ENCODE peak calls at places on chromosomes 11 and 22, in seven cellular contexts. One of them, this sample, is unnamed. For H3K79me2, the result is how much of the 10 kb centered on the place peaks cover.

GRCh38 chr22:45709004-45709739 is 37.5 kb downstream of the ATXN10 start:
- DNase-seq in neural progenitor cell: no peak
- DNase-seq in hepatocyte: no peak
- DNase-seq in PC-3: peak
- DNase-seq in GM23248: peak
- DNase-seq in HCT116: no peak
- DNase-seq in MM.1S: no peak
- DNase-seq in this sample: no peak

GRCh38 chr11:119093951-119094815 is 7.5 kb downstream of the DPAGT1 start:
- DNase-seq in neural progenitor cell: peak
- DNase-seq in hepatocyte: peak
- DNase-seq in HCT116: no peak
- DNase-seq in GM23248: peak
- DNase-seq in PC-3: peak
- DNase-seq in MM.1S: no peak
- DNase-seq in this sample: peak

GRCh38 chr11:107549253-107549953 is 16.1 kb downstream of the ALKBH8 start:
- DNase-seq in PC-3: peak
- DNase-seq in GM23248: peak
- DNase-seq in hepatocyte: peak
- DNase-seq in MM.1S: peak
- DNase-seq in HCT116: no peak
- DNase-seq in neural progenitor cell: peak
- DNase-seq in this sample: peak

GRCh38 chr11:72144807-72145565 is 9.5 kb downstream of the FOLR3 start:
- DNase-seq in MM.1S: no peak
- DNase-seq in hepatocyte: no peak
- DNase-seq in PC-3: peak
- DNase-seq in HCT116: no peak
- DNase-seq in GM23248: peak
- DNase-seq in neural progenitor cell: no peak
- DNase-seq in this sample: no peak

GRCh38 chr22:44247346-44247745 is 65.4 kb downstream of the SHISAL1 start:
- DNase-seq in HCT116: no peak
- DNase-seq in GM23248: no peak
- DNase-seq in hepatocyte: no peak
- DNase-seq in MM.1S: no peak
- DNase-seq in neural progenitor cell: no peak
- DNase-seq in PC-3: no peak
- DNase-seq in this sample: no peak

GRCh38 chr11:8094656-8095055 is 13.6 kb downstream of the TUB start:
- DNase-seq in HCT116: no peak
- DNase-seq in MM.1S: no peak
- DNase-seq in GM23248: no peak
- DNase-seq in PC-3: no peak
- DNase-seq in hepatocyte: no peak
- DNase-seq in neural progenitor cell: no peak
- DNase-seq in this sample: no peak

GRCh38 chr11:66048525-66049313 is at the start of gene GAL3ST3:
- DNase-seq in MM.1S: no peak
- DNase-seq in HCT116: no peak
- DNase-seq in neural progenitor cell: peak
- DNase-seq in GM23248: no peak
- DNase-seq in hepatocyte: peak
- DNase-seq in PC-3: no peak
- DNase-seq in this sample: peak

GRCh38 chr11:66361502-66361941 is 10.0 kb downstream of the SLC29A2 start:
- DNase-seq in neural progenitor cell: no peak
- DNase-seq in HCT116: no peak
- DNase-seq in PC-3: no peak
- DNase-seq in GM23248: no peak
- DNase-seq in hepatocyte: peak
- DNase-seq in MM.1S: no peak
- DNase-seq in this sample: no peak

GRCh38 chr11:19368726-19369364 is 128.1 kb upstream of the E2F8 start:
- DNase-seq in HCT116: no peak
- DNase-seq in MM.1S: no peak
- DNase-seq in GM23248: peak
- DNase-seq in hepatocyte: no peak
- DNase-seq in neural progenitor cell: no peak
- DNase-seq in PC-3: no peak
- DNase-seq in this sample: no peak

GRCh38 chr11:61023086-61024035 is 51.9 kb downstream of the CD6 start:
- DNase-seq in neural progenitor cell: no peak
- DNase-seq in MM.1S: no peak
- DNase-seq in GM23248: no peak
- DNase-seq in HCT116: no peak
- DNase-seq in PC-3: no peak
- DNase-seq in hepatocyte: no peak
- DNase-seq in this sample: no peak

GRCh38 chr11:22163394-22163797 is 29.5 kb upstream of the ANO5 start:
- DNase-seq in MM.1S: peak
- DNase-seq in HCT116: no peak
- DNase-seq in PC-3: no peak
- DNase-seq in hepatocyte: no peak
- DNase-seq in GM23248: peak
- DNase-seq in neural progenitor cell: no peak
- DNase-seq in this sample: no peak

GRCh38 chr22:27474711-27475547 is 326.6 kb downstream of the MN1 start:
- DNase-seq in GM23248: peak
- DNase-seq in PC-3: peak
- DNase-seq in MM.1S: no peak
- DNase-seq in hepatocyte: peak
- DNase-seq in HCT116: peak
- DNase-seq in neural progenitor cell: no peak
- DNase-seq in this sample: peak

GRCh38 chr22:43970037-43970747 is 14.9 kb downstream of the SAMM50 start:
- DNase-seq in PC-3: no peak
- DNase-seq in neural progenitor cell: no peak
- DNase-seq in GM23248: no peak
- DNase-seq in hepatocyte: peak
- DNase-seq in HCT116: no peak
- DNase-seq in MM.1S: no peak
- DNase-seq in this sample: no peak

GRCh38 chr22:30485362-30485988 is 13.7 kb upstream of the SEC14L3 start:
- DNase-seq in MM.1S: peak
- DNase-seq in HCT116: peak
- DNase-seq in hepatocyte: peak
- DNase-seq in neural progenitor cell: peak
- DNase-seq in PC-3: peak
- DNase-seq in GM23248: peak
- DNase-seq in this sample: peak

GRCh38 chr11:130772266-130773227 is 143.7 kb downstream of the SNX19 start:
- DNase-seq in MM.1S: peak
- DNase-seq in GM23248: peak
- DNase-seq in hepatocyte: peak
- DNase-seq in PC-3: peak
- DNase-seq in neural progenitor cell: no peak
- DNase-seq in HCT116: no peak
- DNase-seq in this sample: no peak

GRCh38 chr22:36088292-36088691 is 59.7 kb upstream of the RBFOX2 start:
- DNase-seq in HCT116: no peak
- DNase-seq in neural progenitor cell: no peak
- DNase-seq in hepatocyte: no peak
- DNase-seq in PC-3: no peak
- DNase-seq in GM23248: no peak
- DNase-seq in MM.1S: no peak
- DNase-seq in this sample: no peak

GRCh38 chr11:16946477-16947282 is 67.5 kb downstream of the PLEKHA7 start:
- DNase-seq in neural progenitor cell: peak
- DNase-seq in hepatocyte: no peak
- DNase-seq in PC-3: no peak
- DNase-seq in MM.1S: peak
- DNase-seq in GM23248: no peak
- DNase-seq in HCT116: no peak
- DNase-seq in this sample: peak

GRCh38 chr11:21866781-21867180 is 326.1 kb upstream of the ANO5 start:
- DNase-seq in PC-3: no peak
- DNase-seq in neural progenitor cell: no peak
- DNase-seq in GM23248: no peak
- DNase-seq in hepatocyte: no peak
- DNase-seq in HCT116: no peak
- DNase-seq in MM.1S: no peak
- DNase-seq in this sample: no peak

GRCh38 chr11:73750238-73750637 is 10.6 kb downstream of the RAB6A start:
- DNase-seq in hepatocyte: no peak
- DNase-seq in MM.1S: no peak
- DNase-seq in GM23248: no peak
- DNase-seq in PC-3: no peak
- DNase-seq in neural progenitor cell: no peak
- DNase-seq in HCT116: no peak
- DNase-seq in this sample: no peak

GRCh38 chr11:117375960-117376359 is 48.3 kb downstream of the CEP164 start:
- DNase-seq in GM23248: no peak
- DNase-seq in neural progenitor cell: no peak
- DNase-seq in HCT116: no peak
- DNase-seq in MM.1S: no peak
- DNase-seq in PC-3: no peak
- DNase-seq in hepatocyte: no peak
- DNase-seq in this sample: no peak

GRCh38 chr11:112666253-112666652 is 295.0 kb upstream of the NCAM1 start:
- DNase-seq in hepatocyte: no peak
- DNase-seq in PC-3: no peak
- DNase-seq in HCT116: no peak
- DNase-seq in GM23248: no peak
- DNase-seq in MM.1S: no peak
- DNase-seq in neural progenitor cell: no peak
- DNase-seq in this sample: no peak

GRCh38 chr11:116312560-116313340 is 460.0 kb downstream of the BUD13 start:
- DNase-seq in HCT116: no peak
- DNase-seq in hepatocyte: peak
- DNase-seq in neural progenitor cell: peak
- DNase-seq in MM.1S: no peak
- DNase-seq in GM23248: peak
- DNase-seq in PC-3: no peak
- DNase-seq in this sample: peak

GRCh38 chr22:40030757-40031092 is 36.0 kb downstream of the FAM83F start:
- DNase-seq in GM23248: no peak
- DNase-seq in HCT116: no peak
- DNase-seq in neural progenitor cell: peak
- DNase-seq in MM.1S: no peak
- DNase-seq in PC-3: no peak
- DNase-seq in hepatocyte: no peak
- DNase-seq in this sample: peak

GRCh38 chr11:67489860-67490726 is 7.3 kb downstream of the AIP start:
- DNase-seq in MM.1S: no peak
- DNase-seq in neural progenitor cell: no peak
- DNase-seq in HCT116: no peak
- DNase-seq in hepatocyte: no peak
- DNase-seq in GM23248: no peak
- DNase-seq in PC-3: no peak
- DNase-seq in this sample: no peak
- TF ChIP-seq EZH2phosphoT487 in MM.1S: no peak
- TF ChIP-seq EZH2phosphoT487 in neural progenitor cell: no peak
- TF ChIP-seq EZH2phosphoT487 in HCT116: no peak
- TF ChIP-seq EZH2phosphoT487 in hepatocyte: no peak
- TF ChIP-seq EZH2phosphoT487 in GM23248: no peak
- TF ChIP-seq EZH2phosphoT487 in PC-3: no peak
- TF ChIP-seq EZH2phosphoT487 in this sample: no peak

GRCh38 chr22:24494535-24495364 is at the start of gene UPB1:
- DNase-seq in hepatocyte: peak
- DNase-seq in MM.1S: no peak
- DNase-seq in HCT116: no peak
- DNase-seq in neural progenitor cell: peak
- DNase-seq in PC-3: no peak
- DNase-seq in GM23248: no peak
- DNase-seq in this sample: peak
- TF ChIP-seq EZH2 in hepatocyte: no peak
- TF ChIP-seq EZH2 in MM.1S: no peak
- TF ChIP-seq EZH2 in HCT116: no peak
- TF ChIP-seq EZH2 in neural progenitor cell: peak
- TF ChIP-seq EZH2 in PC-3: no peak
- TF ChIP-seq EZH2 in GM23248: peak
- TF ChIP-seq EZH2 in this sample: no peak

GRCh38 chr11:93515438-93515837 is 27.8 kb downstream of the SMCO4 start:
- DNase-seq in GM23248: no peak
- DNase-seq in neural progenitor cell: no peak
- DNase-seq in PC-3: no peak
- DNase-seq in MM.1S: no peak
- DNase-seq in hepatocyte: no peak
- DNase-seq in HCT116: no peak
- DNase-seq in this sample: peak
- H3K79me2 ChIP-seq in GM23248: under half
- H3K79me2 ChIP-seq in neural progenitor cell: half or more
- H3K79me2 ChIP-seq in PC-3: under half
- H3K79me2 ChIP-seq in MM.1S: under half
- H3K79me2 ChIP-seq in hepatocyte: half or more
- H3K79me2 ChIP-seq in HCT116: under half
- H3K79me2 ChIP-seq in this sample: under half

GRCh38 chr11:79189055-79189454 is 251.8 kb downstream of the TENM4 start:
- DNase-seq in GM23248: no peak
- DNase-seq in MM.1S: no peak
- DNase-seq in hepatocyte: no peak
- DNase-seq in PC-3: no peak
- DNase-seq in HCT116: no peak
- DNase-seq in neural progenitor cell: no peak
- DNase-seq in this sample: no peak
- TF ChIP-seq EZH2phosphoT487 in GM23248: no peak
- TF ChIP-seq EZH2phosphoT487 in MM.1S: no peak
- TF ChIP-seq EZH2phosphoT487 in hepatocyte: no peak
- TF ChIP-seq EZH2phosphoT487 in PC-3: no peak
- TF ChIP-seq EZH2phosphoT487 in HCT116: no peak
- TF ChIP-seq EZH2phosphoT487 in neural progenitor cell: no peak
- TF ChIP-seq EZH2phosphoT487 in this sample: no peak

GRCh38 chr11:68855205-68855978 is 13.7 kb upstream of the CPT1A start:
- DNase-seq in PC-3: no peak
- DNase-seq in neural progenitor cell: peak
- DNase-seq in GM23248: peak
- DNase-seq in hepatocyte: peak
- DNase-seq in HCT116: no peak
- DNase-seq in MM.1S: peak
- DNase-seq in this sample: peak
- TF ChIP-seq EZH2 in PC-3: no peak
- TF ChIP-seq EZH2 in neural progenitor cell: peak
- TF ChIP-seq EZH2 in GM23248: peak
- TF ChIP-seq EZH2 in hepatocyte: no peak
- TF ChIP-seq EZH2 in HCT116: no peak
- TF ChIP-seq EZH2 in MM.1S: no peak
- TF ChIP-seq EZH2 in this sample: no peak

DNA sequence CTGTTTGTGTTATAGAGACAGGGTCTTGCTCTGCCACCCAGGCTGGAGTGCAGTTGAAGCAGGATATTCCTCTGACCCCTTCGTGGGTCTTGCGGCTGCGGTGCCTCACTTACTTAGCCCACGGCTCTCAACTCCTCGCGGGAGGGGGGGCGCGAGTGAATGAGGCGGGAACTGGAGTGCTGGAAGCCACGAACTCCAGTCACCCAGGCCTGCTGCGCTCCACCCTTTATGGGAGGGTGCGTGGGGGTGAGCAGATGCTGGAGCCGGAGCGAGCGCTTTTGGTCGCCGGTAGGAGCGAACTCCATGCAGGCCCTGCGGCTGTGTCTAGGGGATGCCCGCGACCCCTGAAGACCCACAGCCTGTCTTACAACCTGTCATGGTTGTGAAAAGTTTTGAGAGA is 1.8 kb downstream of the C11orf54 start:
- DNase-seq in HCT116: no peak
- DNase-seq in MM.1S: no peak
- DNase-seq in neural progenitor cell: peak
- DNase-seq in hepatocyte: no peak
- DNase-seq in GM23248: no peak
- DNase-seq in PC-3: no peak
- DNase-seq in this sample: no peak
- H3K79me2 ChIP-seq in HCT116: under half
- H3K79me2 ChIP-seq in MM.1S: under half
- H3K79me2 ChIP-seq in neural progenitor cell: half or more
- H3K79me2 ChIP-seq in hepatocyte: half or more
- H3K79me2 ChIP-seq in GM23248: half or more
- H3K79me2 ChIP-seq in PC-3: half or more
- H3K79me2 ChIP-seq in this sample: half or more

GRCh38 chr11:2769779-2770555 is 70.2 kb upstream of the KCNQ1OT1 start:
- DNase-seq in hepatocyte: peak
- DNase-seq in GM23248: no peak
- DNase-seq in neural progenitor cell: no peak
- DNase-seq in MM.1S: no peak
- DNase-seq in PC-3: no peak
- DNase-seq in HCT116: no peak
- DNase-seq in this sample: no peak
- TF ChIP-seq EZH2phosphoT487 in hepatocyte: no peak
- TF ChIP-seq EZH2phosphoT487 in GM23248: no peak
- TF ChIP-seq EZH2phosphoT487 in neural progenitor cell: no peak
- TF ChIP-seq EZH2phosphoT487 in MM.1S: no peak
- TF ChIP-seq EZH2phosphoT487 in PC-3: no peak
- TF ChIP-seq EZH2phosphoT487 in HCT116: no peak
- TF ChIP-seq EZH2phosphoT487 in this sample: no peak